ENCODE peak calls at places on chromosomes 13 and 19, in seven cellular contexts. One of them, this sample, is unnamed.

GRCh38 chr13:38265135-38265497 is 84.5 kb upstream of the UFM1 start:
- DNase-seq in SK-N-SH: no peak
- DNase-seq in HCT116: no peak
- DNase-seq in K562: no peak
- DNase-seq in HepG2: no peak
- DNase-seq in GM12878: no peak
- DNase-seq in H1: no peak
- DNase-seq in this sample: no peak

GRCh38 chr13:108486096-108486495 is 143.3 kb upstream of the MYO16 start:
- DNase-seq in SK-N-SH: no peak
- DNase-seq in H1: no peak
- DNase-seq in HepG2: no peak
- DNase-seq in HCT116: no peak
- DNase-seq in GM12878: no peak
- DNase-seq in K562: no peak
- DNase-seq in this sample: no peak

GRCh38 chr19:5292453-5292842 is 48.2 kb downstream of the PTPRS start:
- DNase-seq in GM12878: no peak
- DNase-seq in HepG2: no peak
- DNase-seq in HCT116: no peak
- DNase-seq in SK-N-SH: peak
- DNase-seq in K562: no peak
- DNase-seq in H1: no peak
- DNase-seq in this sample: peak

GRCh38 chr19:43532571-43532961 is 422 bp upstream of the ZNF575 start:
- DNase-seq in GM12878: no peak
- DNase-seq in SK-N-SH: peak
- DNase-seq in HepG2: no peak
- DNase-seq in H1: no peak
- DNase-seq in K562: no peak
- DNase-seq in HCT116: peak
- DNase-seq in this sample: no peak

GRCh38 chr19:18804139-18804601 is 13.1 kb upstream of the COMP start:
- DNase-seq in HCT116: no peak
- DNase-seq in SK-N-SH: no peak
- DNase-seq in GM12878: no peak
- DNase-seq in K562: no peak
- DNase-seq in H1: no peak
- DNase-seq in HepG2: no peak
- DNase-seq in this sample: no peak

GRCh38 chr13:51644649-51645048 is 60.4 kb downstream of the WDFY2 start:
- DNase-seq in SK-N-SH: no peak
- DNase-seq in HepG2: no peak
- DNase-seq in HCT116: no peak
- DNase-seq in K562: no peak
- DNase-seq in GM12878: no peak
- DNase-seq in H1: no peak
- DNase-seq in this sample: no peak

GRCh38 chr13:37138917-37139316 is 33.5 kb upstream of the CSNK1A1L start:
- DNase-seq in HCT116: no peak
- DNase-seq in GM12878: no peak
- DNase-seq in SK-N-SH: no peak
- DNase-seq in H1: no peak
- DNase-seq in K562: no peak
- DNase-seq in HepG2: no peak
- DNase-seq in this sample: no peak

GRCh38 chr13:23656637-23657036 is 86.4 kb downstream of the TNFRSF19 start:
- DNase-seq in K562: no peak
- DNase-seq in HCT116: no peak
- DNase-seq in GM12878: no peak
- DNase-seq in HepG2: peak
- DNase-seq in SK-N-SH: peak
- DNase-seq in H1: no peak
- DNase-seq in this sample: no peak

GRCh38 chr13:79796116-79796515 is 315.2 kb downstream of the NDFIP2 start:
- DNase-seq in K562: no peak
- DNase-seq in HepG2: no peak
- DNase-seq in GM12878: no peak
- DNase-seq in HCT116: no peak
- DNase-seq in H1: no peak
- DNase-seq in SK-N-SH: no peak
- DNase-seq in this sample: no peak

GRCh38 chr19:2411709-2412108 is 15.7 kb downstream of the TIMM13 start:
- DNase-seq in HCT116: no peak
- DNase-seq in HepG2: no peak
- DNase-seq in H1: no peak
- DNase-seq in GM12878: no peak
- DNase-seq in K562: no peak
- DNase-seq in SK-N-SH: no peak
- DNase-seq in this sample: no peak

GRCh38 chr19:33273881-33274662 is 28.3 kb downstream of the CEBPA start:
- DNase-seq in HCT116: peak
- DNase-seq in SK-N-SH: no peak
- DNase-seq in GM12878: no peak
- DNase-seq in HepG2: peak
- DNase-seq in H1: no peak
- DNase-seq in K562: no peak
- DNase-seq in this sample: peak

GRCh38 chr13:83681547-83681946 is 200.7 kb downstream of the SLITRK1 start:
- DNase-seq in HepG2: no peak
- DNase-seq in SK-N-SH: no peak
- DNase-seq in H1: no peak
- DNase-seq in K562: no peak
- DNase-seq in HCT116: no peak
- DNase-seq in GM12878: no peak
- DNase-seq in this sample: no peak

GRCh38 chr13:97629601-97630272 is 195.8 kb downstream of the RAP2A start:
- DNase-seq in H1: no peak
- DNase-seq in HCT116: no peak
- DNase-seq in SK-N-SH: no peak
- DNase-seq in K562: no peak
- DNase-seq in GM12878: no peak
- DNase-seq in HepG2: no peak
- DNase-seq in this sample: no peak

GRCh38 chr19:45001087-45001739 is at the start of gene RELB:
- DNase-seq in GM12878: peak
- DNase-seq in K562: peak
- DNase-seq in HCT116: peak
- DNase-seq in HepG2: peak
- DNase-seq in H1: peak
- DNase-seq in SK-N-SH: peak
- DNase-seq in this sample: peak

GRCh38 chr13:32894589-32895001 is 121.6 kb upstream of the KL start:
- DNase-seq in GM12878: no peak
- DNase-seq in HCT116: no peak
- DNase-seq in K562: no peak
- DNase-seq in HepG2: no peak
- DNase-seq in H1: no peak
- DNase-seq in SK-N-SH: no peak
- DNase-seq in this sample: no peak

GRCh38 chr19:5222178-5222577 is 118.4 kb downstream of the PTPRS start:
- DNase-seq in SK-N-SH: no peak
- DNase-seq in H1: no peak
- DNase-seq in HCT116: no peak
- DNase-seq in GM12878: no peak
- DNase-seq in K562: no peak
- DNase-seq in HepG2: no peak
- DNase-seq in this sample: no peak

GRCh38 chr19:43777163-43777700 is 3.5 kb downstream of the KCNN4 start:
- DNase-seq in K562: peak
- DNase-seq in H1: no peak
- DNase-seq in HCT116: no peak
- DNase-seq in HepG2: no peak
- DNase-seq in SK-N-SH: peak
- DNase-seq in GM12878: no peak
- DNase-seq in this sample: no peak

GRCh38 chr13:109479991-109480696 is 306.2 kb downstream of the IRS2 start:
- DNase-seq in GM12878: no peak
- DNase-seq in SK-N-SH: no peak
- DNase-seq in HepG2: no peak
- DNase-seq in K562: no peak
- DNase-seq in H1: no peak
- DNase-seq in HCT116: no peak
- DNase-seq in this sample: no peak

GRCh38 chr13:114078501-114079451 is 53.6 kb downstream of the RASA3 start:
- DNase-seq in K562: no peak
- DNase-seq in HCT116: no peak
- DNase-seq in GM12878: no peak
- DNase-seq in H1: no peak
- DNase-seq in SK-N-SH: no peak
- DNase-seq in HepG2: no peak
- DNase-seq in this sample: peak

GRCh38 chr19:46954502-46955004 is 65.1 kb upstream of the NPAS1 start:
- DNase-seq in HepG2: peak
- DNase-seq in SK-N-SH: no peak
- DNase-seq in GM12878: no peak
- DNase-seq in H1: no peak
- DNase-seq in HCT116: no peak
- DNase-seq in K562: no peak
- DNase-seq in this sample: no peak

GRCh38 chr13:43881580-43881979 is 1.9 kb downstream of the LACC1 start:
- DNase-seq in SK-N-SH: no peak
- DNase-seq in H1: no peak
- DNase-seq in K562: no peak
- DNase-seq in GM12878: no peak
- DNase-seq in HepG2: no peak
- DNase-seq in HCT116: no peak
- DNase-seq in this sample: no peak

GRCh38 chr19:39397360-39398296 is 6.5 kb downstream of the MED29 start:
- DNase-seq in H1: no peak
- DNase-seq in HCT116: peak
- DNase-seq in HepG2: peak
- DNase-seq in GM12878: no peak
- DNase-seq in SK-N-SH: peak
- DNase-seq in K562: peak
- DNase-seq in this sample: peak
- TF ChIP-seq JUND in H1: no peak
- TF ChIP-seq JUND in HCT116: no peak
- TF ChIP-seq JUND in HepG2: no peak
- TF ChIP-seq JUND in GM12878: no peak
- TF ChIP-seq JUND in SK-N-SH: no peak
- TF ChIP-seq JUND in K562: peak
- TF ChIP-seq JUND in this sample: no peak

GRCh38 chr19:54137913-54138776 is 583 bp downstream of the CNOT3 start:
- DNase-seq in GM12878: no peak
- DNase-seq in HCT116: no peak
- DNase-seq in HepG2: no peak
- DNase-seq in K562: peak
- DNase-seq in SK-N-SH: peak
- DNase-seq in H1: no peak
- DNase-seq in this sample: no peak
- TF ChIP-seq JUND in GM12878: no peak
- TF ChIP-seq JUND in HCT116: no peak
- TF ChIP-seq JUND in HepG2: no peak
- TF ChIP-seq JUND in K562: no peak
- TF ChIP-seq JUND in SK-N-SH: no peak
- TF ChIP-seq JUND in H1: peak
- TF ChIP-seq JUND in this sample: no peak

GRCh38 chr13:67122251-67122650 is 107.9 kb downstream of the PCDH9 start:
- DNase-seq in H1: no peak
- DNase-seq in SK-N-SH: no peak
- DNase-seq in HepG2: no peak
- DNase-seq in K562: no peak
- DNase-seq in HCT116: no peak
- DNase-seq in GM12878: no peak
- DNase-seq in this sample: no peak

GRCh38 chr13:67117010-67117550 is 113.1 kb downstream of the PCDH9 start:
- DNase-seq in HCT116: no peak
- DNase-seq in K562: no peak
- DNase-seq in SK-N-SH: no peak
- DNase-seq in H1: no peak
- DNase-seq in GM12878: no peak
- DNase-seq in HepG2: no peak
- DNase-seq in this sample: no peak

GRCh38 chr13:67119481-67119883 is 110.7 kb downstream of the PCDH9 start:
- DNase-seq in HepG2: no peak
- DNase-seq in H1: no peak
- DNase-seq in K562: no peak
- DNase-seq in SK-N-SH: no peak
- DNase-seq in HCT116: peak
- DNase-seq in GM12878: no peak
- DNase-seq in this sample: peak

GRCh38 chr13:67120872-67121531 is 109.1 kb downstream of the PCDH9 start:
- DNase-seq in K562: no peak
- DNase-seq in GM12878: no peak
- DNase-seq in HepG2: no peak
- DNase-seq in H1: no peak
- DNase-seq in HCT116: no peak
- DNase-seq in SK-N-SH: no peak
- DNase-seq in this sample: no peak

DNA sequence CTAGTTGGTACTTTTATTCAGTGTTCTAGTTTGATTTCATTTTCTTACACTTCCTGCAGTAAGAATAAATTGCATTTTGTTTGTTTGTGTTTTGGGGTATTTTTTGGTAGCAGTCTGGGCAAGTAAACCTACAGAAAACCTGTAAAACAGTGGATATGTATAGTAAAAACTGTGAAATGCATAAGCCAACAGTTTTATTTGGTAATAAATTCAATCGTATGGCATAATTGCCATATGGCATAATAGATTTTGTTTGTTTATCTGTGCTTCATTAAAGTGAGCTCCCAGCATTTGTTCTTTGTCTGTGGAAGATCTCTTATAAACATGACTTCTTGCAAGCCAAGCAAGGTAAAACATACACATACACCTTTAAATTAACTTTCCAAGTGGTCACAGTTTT is 111.9 kb downstream of the PCDH9 start:
- DNase-seq in HepG2: no peak
- DNase-seq in SK-N-SH: no peak
- DNase-seq in HCT116: no peak
- DNase-seq in H1: no peak
- DNase-seq in K562: no peak
- DNase-seq in GM12878: no peak
- DNase-seq in this sample: no peak
- TF ChIP-seq JUND in HepG2: no peak
- TF ChIP-seq JUND in SK-N-SH: no peak
- TF ChIP-seq JUND in HCT116: no peak
- TF ChIP-seq JUND in H1: no peak
- TF ChIP-seq JUND in K562: no peak
- TF ChIP-seq JUND in GM12878: no peak
- TF ChIP-seq JUND in this sample: no peak

DNA sequence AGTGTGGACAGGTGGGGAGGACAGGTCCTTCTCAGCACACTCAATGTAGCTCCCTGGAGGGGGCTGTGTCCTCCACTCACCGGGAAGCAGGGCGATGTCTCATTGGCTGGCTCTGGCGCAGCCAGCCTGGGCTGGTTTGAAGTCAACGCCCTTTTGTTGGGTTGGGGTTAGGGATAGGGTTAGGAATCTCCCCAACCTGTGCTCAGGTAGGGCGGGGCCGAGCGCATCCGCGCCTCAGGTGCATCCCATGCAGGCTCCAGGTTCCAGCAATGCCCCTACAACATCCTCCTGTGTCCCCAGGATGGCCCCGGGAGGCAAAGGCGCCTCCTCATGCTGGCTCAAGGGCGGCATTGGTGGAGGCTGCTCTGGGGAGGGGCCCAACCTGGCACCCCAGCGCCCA is 74.1 kb downstream of the TM9SF2 start:
- DNase-seq in HepG2: no peak
- DNase-seq in GM12878: no peak
- DNase-seq in SK-N-SH: no peak
- DNase-seq in K562: no peak
- DNase-seq in HCT116: no peak
- DNase-seq in H1: no peak
- DNase-seq in this sample: no peak
- TF ChIP-seq JUND in HepG2: no peak
- TF ChIP-seq JUND in GM12878: no peak
- TF ChIP-seq JUND in SK-N-SH: no peak
- TF ChIP-seq JUND in K562: no peak
- TF ChIP-seq JUND in HCT116: no peak
- TF ChIP-seq JUND in H1: no peak
- TF ChIP-seq JUND in this sample: no peak